ENCODE peak calls at places on chromosomes 4 and X, in four cellular contexts. One of them, this sample, is unnamed.

GRCh38 chr4:18798123-18798522 is 776.6 kb upstream of the LCORL start:
- DNase-seq in RWPE2: no peak
- DNase-seq in neural crest cell: no peak
- DNase-seq in astrocyte of the spinal cord: no peak
- DNase-seq in this sample: no peak

GRCh38 chrX:24646745-24647182 is 383 bp downstream of the PCYT1B start:
- DNase-seq in astrocyte of the spinal cord: no peak
- DNase-seq in RWPE2: no peak
- DNase-seq in neural crest cell: peak
- DNase-seq in this sample: no peak

GRCh38 chr4:177119021-177119461 is 190.6 kb upstream of the NEIL3 start:
- DNase-seq in RWPE2: no peak
- DNase-seq in astrocyte of the spinal cord: no peak
- DNase-seq in neural crest cell: no peak
- DNase-seq in this sample: no peak

GRCh38 chrX:49710744-49711319 is 15.0 kb upstream of the PAGE1 start:
- DNase-seq in astrocyte of the spinal cord: no peak
- DNase-seq in RWPE2: no peak
- DNase-seq in neural crest cell: no peak
- DNase-seq in this sample: no peak

GRCh38 chr4:7295917-7296660 is 103.8 kb downstream of the SORCS2 start:
- DNase-seq in neural crest cell: no peak
- DNase-seq in astrocyte of the spinal cord: peak
- DNase-seq in RWPE2: no peak
- DNase-seq in this sample: peak

GRCh38 chr4:113157086-113157857 is 107.8 kb downstream of the ANK2 start:
- DNase-seq in neural crest cell: no peak
- DNase-seq in RWPE2: no peak
- DNase-seq in astrocyte of the spinal cord: no peak
- DNase-seq in this sample: no peak

GRCh38 chr4:176547005-176547404 is 227.2 kb downstream of the SPCS3 start:
- DNase-seq in astrocyte of the spinal cord: peak
- DNase-seq in RWPE2: no peak
- DNase-seq in neural crest cell: no peak
- DNase-seq in this sample: no peak

GRCh38 chr4:36303430-36304137 is 22.2 kb downstream of the DTHD1 start:
- DNase-seq in RWPE2: no peak
- DNase-seq in neural crest cell: no peak
- DNase-seq in astrocyte of the spinal cord: no peak
- DNase-seq in this sample: no peak

GRCh38 chr4:151688003-151688784 is 72.6 kb downstream of the GATB start:
- DNase-seq in astrocyte of the spinal cord: no peak
- DNase-seq in RWPE2: no peak
- DNase-seq in neural crest cell: no peak
- DNase-seq in this sample: no peak

GRCh38 chrX:20974326-20974725 is 399.9 kb upstream of the CNKSR2 start:
- DNase-seq in astrocyte of the spinal cord: peak
- DNase-seq in RWPE2: no peak
- DNase-seq in neural crest cell: no peak
- DNase-seq in this sample: no peak

GRCh38 chr4:124053872-124054538 is 657.4 kb downstream of the SPRY1 start:
- DNase-seq in astrocyte of the spinal cord: peak
- DNase-seq in RWPE2: no peak
- DNase-seq in neural crest cell: no peak
- DNase-seq in this sample: no peak

DNA sequence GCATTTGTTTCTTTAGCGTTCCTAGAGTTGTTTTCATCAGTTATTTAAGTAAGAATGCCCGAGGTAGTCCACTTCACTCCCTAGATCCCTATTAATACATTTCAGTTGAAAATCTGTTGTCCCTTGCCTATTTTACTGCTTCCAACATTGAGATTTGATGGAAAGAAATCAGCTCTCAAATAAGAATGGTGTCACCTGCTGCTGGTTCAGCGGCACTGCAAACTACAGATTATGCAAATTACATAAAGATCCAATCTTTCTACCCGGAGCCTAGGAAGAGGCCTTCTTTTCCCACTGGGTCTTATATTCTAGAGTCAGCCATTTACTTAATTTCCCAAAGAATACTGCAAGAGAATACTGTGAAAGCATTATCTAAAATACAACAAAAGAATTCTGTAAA is 597.6 kb upstream of the MAGEB2 start:
- DNase-seq in astrocyte of the spinal cord: no peak
- DNase-seq in RWPE2: no peak
- DNase-seq in neural crest cell: no peak
- DNase-seq in this sample: no peak
- TF ChIP-seq CTCF in astrocyte of the spinal cord: peak
- TF ChIP-seq CTCF in RWPE2: no peak
- TF ChIP-seq CTCF in neural crest cell: peak
- TF ChIP-seq CTCF in this sample: peak

DNA sequence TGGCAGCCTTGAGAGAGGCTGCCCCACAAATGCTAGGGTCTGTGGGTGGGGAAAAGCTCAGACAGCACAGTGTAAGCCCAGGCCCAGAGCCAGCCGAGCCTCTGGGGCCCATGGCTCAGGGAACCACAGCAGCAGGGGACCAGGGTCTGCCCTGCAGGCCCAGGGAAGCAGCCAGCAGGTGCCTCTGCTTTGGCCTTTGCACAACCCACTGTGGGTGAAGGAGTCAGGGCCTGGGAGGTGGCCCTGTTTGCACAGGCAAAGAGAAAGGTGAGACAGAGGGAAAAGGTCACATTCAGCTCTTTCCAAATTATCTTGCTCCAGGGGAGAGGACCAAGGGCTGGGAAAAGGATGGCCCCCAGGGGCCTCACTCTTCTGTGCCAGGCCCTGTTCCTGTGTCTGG is 8.7 kb downstream of the PNMA6F start:
- DNase-seq in RWPE2: no peak
- DNase-seq in neural crest cell: no peak
- DNase-seq in astrocyte of the spinal cord: no peak
- DNase-seq in this sample: no peak
- TF ChIP-seq CTCF in RWPE2: no peak
- TF ChIP-seq CTCF in neural crest cell: no peak
- TF ChIP-seq CTCF in astrocyte of the spinal cord: no peak
- TF ChIP-seq CTCF in this sample: no peak

DNA sequence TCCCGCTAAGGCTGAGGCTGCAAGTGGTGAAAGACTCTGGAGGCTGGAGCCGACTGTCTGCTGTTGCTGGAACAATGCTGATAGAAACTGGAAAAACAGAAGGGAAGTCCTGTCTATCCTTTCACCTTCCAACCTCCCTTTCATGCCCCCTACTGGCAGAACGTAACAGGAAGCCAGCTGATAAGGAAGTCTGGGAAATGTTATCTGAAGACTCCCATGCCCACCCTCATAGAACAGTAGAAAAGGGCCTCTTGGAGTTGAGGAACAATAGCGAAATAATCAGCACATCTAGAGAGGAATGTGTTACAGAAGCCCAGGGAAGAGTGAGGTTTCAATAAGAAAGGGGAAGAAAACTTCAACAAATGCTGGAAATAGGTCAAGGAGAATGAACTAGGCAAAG is 117.1 kb upstream of the DKK2 start:
- DNase-seq in astrocyte of the spinal cord: no peak
- DNase-seq in neural crest cell: no peak
- DNase-seq in RWPE2: no peak
- DNase-seq in this sample: no peak
- TF ChIP-seq CTCF in astrocyte of the spinal cord: peak
- TF ChIP-seq CTCF in neural crest cell: peak
- TF ChIP-seq CTCF in RWPE2: no peak
- TF ChIP-seq CTCF in this sample: peak

DNA sequence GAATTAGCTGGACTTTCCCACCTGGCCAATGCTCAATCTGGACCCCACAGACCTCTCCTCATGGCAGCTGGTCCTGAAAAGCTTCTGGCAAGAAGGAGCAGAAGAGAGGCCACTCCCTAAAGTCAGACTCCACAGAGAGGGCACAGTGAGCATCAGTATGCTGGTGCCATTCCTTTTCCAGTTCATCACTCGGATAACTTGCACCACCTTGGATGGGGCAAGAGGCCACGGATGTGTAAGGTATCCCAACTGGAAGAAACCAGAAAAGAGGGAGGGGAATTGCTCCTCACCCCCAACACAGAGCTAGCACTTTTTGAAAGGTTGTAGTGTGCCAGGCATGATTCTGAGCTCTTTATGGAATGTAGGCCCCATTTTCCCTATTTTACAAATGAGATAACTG is 85.9 kb downstream of the STK32B start:
- DNase-seq in RWPE2: no peak
- DNase-seq in neural crest cell: no peak
- DNase-seq in astrocyte of the spinal cord: no peak
- DNase-seq in this sample: no peak
- TF ChIP-seq CTCF in RWPE2: no peak
- TF ChIP-seq CTCF in neural crest cell: no peak
- TF ChIP-seq CTCF in astrocyte of the spinal cord: no peak
- TF ChIP-seq CTCF in this sample: no peak

GRCh38 chrX:30217465-30217864 is 2.1 kb downstream of the MAGEB2 start:
- DNase-seq in RWPE2: no peak
- DNase-seq in astrocyte of the spinal cord: no peak
- DNase-seq in neural crest cell: no peak
- DNase-seq in this sample: no peak

GRCh38 chrX:30215357-30215843 is at the start of gene MAGEB2:
- DNase-seq in RWPE2: no peak
- DNase-seq in astrocyte of the spinal cord: no peak
- DNase-seq in neural crest cell: no peak
- DNase-seq in this sample: no peak

DNA sequence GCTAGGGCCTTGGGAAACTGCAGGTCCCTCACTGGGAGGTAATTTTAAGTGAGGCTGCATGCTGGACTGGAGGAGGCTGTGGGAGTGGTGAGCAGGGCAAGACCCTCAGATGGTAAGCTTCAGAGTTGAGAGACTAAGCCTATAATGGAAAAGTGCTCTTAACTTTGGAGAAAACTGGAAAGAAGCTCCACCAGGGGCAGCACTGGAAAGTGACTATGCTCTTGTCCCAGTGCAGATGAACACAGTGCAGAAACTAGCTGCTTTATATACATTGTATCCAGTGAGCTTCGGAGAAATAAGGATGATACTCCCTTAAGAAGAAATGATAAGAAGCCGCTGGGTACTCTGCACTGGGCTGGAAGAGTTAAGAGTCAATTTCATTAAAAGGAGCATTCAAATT is 3.2 kb upstream of the MAGEB2 start:
- DNase-seq in neural crest cell: no peak
- DNase-seq in RWPE2: no peak
- DNase-seq in astrocyte of the spinal cord: no peak
- DNase-seq in this sample: no peak
- TF ChIP-seq CTCF in neural crest cell: no peak
- TF ChIP-seq CTCF in RWPE2: no peak
- TF ChIP-seq CTCF in astrocyte of the spinal cord: no peak
- TF ChIP-seq CTCF in this sample: peak

GRCh38 chrX:18210470-18210869 is 10.2 kb downstream of the BEND2 start:
- DNase-seq in neural crest cell: no peak
- DNase-seq in RWPE2: no peak
- DNase-seq in astrocyte of the spinal cord: peak
- DNase-seq in this sample: no peak
- TF ChIP-seq CTCF in neural crest cell: peak
- TF ChIP-seq CTCF in RWPE2: peak
- TF ChIP-seq CTCF in astrocyte of the spinal cord: no peak
- TF ChIP-seq CTCF in this sample: peak

GRCh38 chr4:26319467-26320158 is 1.2 kb upstream of the RBPJ start:
- DNase-seq in RWPE2: peak
- DNase-seq in astrocyte of the spinal cord: peak
- DNase-seq in neural crest cell: peak
- DNase-seq in this sample: peak
- TF ChIP-seq CTCF in RWPE2: peak
- TF ChIP-seq CTCF in astrocyte of the spinal cord: no peak
- TF ChIP-seq CTCF in neural crest cell: no peak
- TF ChIP-seq CTCF in this sample: peak